ENCODE peak calls at places on chromosomes 4 and X, in seven cellular contexts. P is stimulated activated CD4-positive, alpha-beta T cell treated with anti-CD3 and anti-CD28 coated beads, Interleukin-15, amount 100 ng/mL, for 1 hour; T is GM12865; R is COR-L47; F is NCI-H2029; H is GM10248; D is foreskin fibroblast. K is an unnamed sample.

GRCh38 chrX:15072880-15073279 is 197.0 kb downstream of the ASB9 start:
- DNase-seq in P (no peak), T (no peak), R (no peak), H (no peak), F (no peak), D (no peak), K (no peak)

GRCh38 chr4:145945431-145946155 is 7.0 kb upstream of the ZNF827 start:
- DNase-seq in H (no peak), P (no peak), T (no peak), D (no peak), R (no peak), F (no peak), K (no peak)

GRCh38 chrX:10722804-10723364 is 102.5 kb upstream of the MID1 start:
- DNase-seq in P (no peak), D (peak; percentile 77), R (peak; percentile 2), F (no peak), H (peak; percentile 54), T (peak; percentile 41), K (no peak)

GRCh38 chr4:7901274-7901845 is 38.3 kb downstream of the AFAP1 start:
- DNase-seq in F (no peak), P (no peak), R (peak; percentile 49), H (no peak), T (no peak), D (no peak), K (peak; percentile 18)

GRCh38 chrX:72712094-72712755 is 1.9 kb downstream of the PHKA1 start:
- DNase-seq in T (no peak), P (no peak), H (no peak), D (peak; percentile 55), R (no peak), F (no peak), K (no peak)

GRCh38 chr4:177369372-177369771 is 59.7 kb downstream of the NEIL3 start:
- DNase-seq in F (no peak), T (no peak), H (no peak), D (peak; percentile 55), P (no peak), R (no peak), K (no peak)

GRCh38 chr4:77073106-77073858 is 2.5 kb downstream of the CCNI start:
- DNase-seq in T (no peak), D (peak; percentile 60), H (no peak), R (no peak), F (no peak), P (no peak), K (no peak)

GRCh38 chr4:184620208-184620867 is 28.9 kb downstream of the CASP3 start:
- DNase-seq in P (no peak), F (no peak), H (no peak), D (no peak), R (no peak), T (no peak), K (no peak)

K was measured in NCI-H187 treated with DMSO at 0.1 percent for 48 hours.